ENCODE peak calls at places on chromosomes 5 and 9, in four cellular contexts. B is IMR-90, C is H1, D is mesendoderm. P is an unnamed sample.
A peak's percentile ranks its signal among the peaks of the same experiment; 100 is the strongest.

GRCh38 chr9:115786321-115786720 is 367.3 kb upstream of the PAPPA start:
- DNase-seq in B (peak; percentile 13), C (no peak), D (no peak), P (no peak)

GRCh38 chr9:89418112-89418872 is 79.6 kb downstream of the SEMA4D start:
- DNase-seq in B (no peak), C (no peak), D (no peak), P (no peak)

GRCh38 chr9:84481819-84482218 is 141.3 kb upstream of the SLC28A3 start:
- DNase-seq in B (no peak), C (no peak), D (no peak), P (no peak)

GRCh38 chr9:134734270-134734669 is 92.7 kb downstream of the COL5A1 start:
- DNase-seq in B (peak; percentile 62), C (no peak), D (no peak), P (no peak)

GRCh38 chr5:58751222-58751621 is 168.3 kb downstream of the RAB3C start:
- DNase-seq in B (peak; percentile 23), C (no peak), D (peak; percentile 50), P (no peak)

GRCh38 chr9:105039180-105039799 is 111.3 kb upstream of the ABCA1 start:
- DNase-seq in B (no peak), C (no peak), D (no peak), P (no peak)

GRCh38 chr5:37665889-37666288 is 174.0 kb downstream of the GDNF start:
- DNase-seq in B (no peak), C (no peak), D (no peak), P (no peak)

GRCh38 chr5:73858786-73859185 is 232.8 kb downstream of the ARHGEF28 start:
- DNase-seq in B (no peak), C (no peak), D (no peak), P (no peak)

GRCh38 chr5:177416334-177416733 is 7.0 kb upstream of the F12 start:
- DNase-seq in B (peak; percentile 35), C (no peak), D (no peak), P (no peak)

GRCh38 chr5:124738751-124739559 is 7.5 kb downstream of the ZNF608 start:
- DNase-seq in B (no peak), C (no peak), D (peak; percentile 100), P (peak; percentile 79)

GRCh38 chr5:108703313-108703712 is 44.4 kb upstream of the FER start:
- DNase-seq in B (no peak), C (no peak), D (peak; percentile 37), P (no peak)

GRCh38 chr9:7570107-7570720 is 229.4 kb downstream of the DMAC1 start:
- DNase-seq in B (peak; percentile 33), C (peak; percentile 76), D (peak; percentile 74), P (peak; percentile 65)

GRCh38 chr5:170159101-170159698 is 53.5 kb downstream of the FOXI1 start:
- DNase-seq in B (peak; percentile 54), C (no peak), D (no peak), P (no peak)

GRCh38 chr5:107523019-107523680 is 147.6 kb downstream of the EFNA5 start:
- DNase-seq in B (no peak), C (no peak), D (no peak), P (no peak)

GRCh38 chr9:114721491-114722362 is 39.7 kb upstream of the TEX48 start:
- DNase-seq in B (peak; percentile 44), C (no peak), D (no peak), P (no peak)

GRCh38 chr5:93303291-93303691 is 277.7 kb downstream of the NR2F1-AS1 start:
- DNase-seq in B (no peak), C (no peak), D (no peak), P (no peak)

GRCh38 chr5:180034564-180034963 is 37.0 kb downstream of the RNF130 start:
- DNase-seq in B (peak; percentile 63), C (no peak), D (no peak), P (no peak)

GRCh38 chr5:54874337-54875021 is 110.9 kb downstream of the ESM1 start:
- DNase-seq in B (peak; percentile 57), C (no peak), D (peak; percentile 57), P (no peak)

GRCh38 chr5:66828046-66828550 is 231.9 kb downstream of the MAST4 start:
- DNase-seq in B (no peak), C (peak; percentile 49), D (peak; percentile 69), P (peak; percentile 45)

GRCh38 chr9:133188006-133188842 is 20.8 kb downstream of the OBP2B start:
- DNase-seq in B (no peak), C (peak; percentile 66), D (peak; percentile 88), P (peak; percentile 86)

GRCh38 chr9:88726803-88727202 is 191.8 kb downstream of the NXNL2 start:
- DNase-seq in B (no peak), C (no peak), D (no peak), P (no peak)

GRCh38 chr5:72951850-72952468 is 3.9 kb upstream of the FCHO2 start:
- DNase-seq in B (peak; percentile 78), C (no peak), D (no peak), P (no peak)

GRCh38 chr5:90932052-90932699 is 373.6 kb downstream of the ADGRV1 start:
- DNase-seq in B (peak; percentile 70), C (no peak), D (peak; percentile 67), P (peak; percentile 51)

GRCh38 chr9:134403682-134404301 is 77.5 kb downstream of the RXRA start:
- DNase-seq in B (peak; percentile 87), C (no peak), D (no peak), P (no peak)

GRCh38 chr9:126534431-126535186 is 79.1 kb upstream of the LMX1B start:
- DNase-seq in B (no peak), C (no peak), D (peak; percentile 40), P (no peak)

GRCh38 chr5:137734962-137735530 is 843 bp downstream of the KLHL3 start:
- DNase-seq in B (peak; percentile 52), C (no peak), D (peak; percentile 69), P (peak; percentile 58)

GRCh38 chr5:163565931-163566608 is 60.7 kb downstream of the MAT2B start:
- DNase-seq in B (peak; percentile 36), C (peak; percentile 78), D (peak; percentile 52), P (peak; percentile 61)

GRCh38 chr5:2378976-2379375 is 372.5 kb downstream of the IRX2 start:
- DNase-seq in B (no peak), C (no peak), D (no peak), P (no peak)
- H3K56ac ChIP-seq in B (no peak overlapping the region), C (no peak overlapping the region), D (no peak overlapping the region), P (no peak overlapping the region)

GRCh38 chr9:127755558-127756060 is 20.5 kb upstream of the TOR2A start:
- DNase-seq in B (no peak), C (no peak), D (no peak), P (no peak)
- H3K4me1 ChIP-seq in B (no peaks in the 10 kb centered on the region), C (peaks cover 4% of the 10 kb centered on the region), D (no peaks in the 10 kb centered on the region), P (peaks cover 3% of the 10 kb centered on the region)

GRCh38 chr5:32679218-32679617 is 31.9 kb upstream of the NPR3 start:
- DNase-seq in B (peak; percentile 48), C (no peak), D (no peak), P (no peak)
- H4K5ac ChIP-seq in B (no peak overlapping the region), C (no peak overlapping the region), D (no peak overlapping the region), P (no peak overlapping the region)

GRCh38 chr9:118192807-118193206 is 488.6 kb downstream of the TLR4 start:
- DNase-seq in B (no peak), C (no peak), D (no peak), P (no peak)
- H3K56ac ChIP-seq in B (no peak overlapping the region), C (no peak overlapping the region), D (no peak overlapping the region), P (no peak overlapping the region)

DNA sequence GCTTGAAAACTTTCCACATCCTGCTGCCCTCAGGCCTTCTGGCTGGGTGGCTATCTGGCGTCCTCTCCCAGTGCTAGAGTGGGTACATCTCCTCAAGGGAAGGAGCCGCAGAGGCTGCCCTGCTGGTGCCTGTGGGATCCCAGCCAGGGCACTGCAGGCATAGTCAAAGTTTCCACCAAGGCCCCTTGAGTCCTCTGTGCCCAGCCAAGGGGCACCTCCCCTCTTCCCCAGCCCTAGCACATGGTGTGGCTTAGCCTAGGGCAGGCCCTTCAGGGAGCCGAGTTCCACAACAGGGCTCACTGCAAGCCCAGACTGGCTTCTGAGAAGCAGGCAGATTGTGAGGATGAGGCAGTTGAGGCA is 103.2 kb downstream of the RGS3 start:
- DNase-seq in B (no peak), C (no peak), D (no peak), P (no peak)
- H3K4me1 ChIP-seq in B (peaks cover 32% of the 10 kb centered on the region), C (peaks cover 23% of the 10 kb centered on the region), D (no peaks in the 10 kb centered on the region), P (peaks cover 2% of the 10 kb centered on the region)

DNA sequence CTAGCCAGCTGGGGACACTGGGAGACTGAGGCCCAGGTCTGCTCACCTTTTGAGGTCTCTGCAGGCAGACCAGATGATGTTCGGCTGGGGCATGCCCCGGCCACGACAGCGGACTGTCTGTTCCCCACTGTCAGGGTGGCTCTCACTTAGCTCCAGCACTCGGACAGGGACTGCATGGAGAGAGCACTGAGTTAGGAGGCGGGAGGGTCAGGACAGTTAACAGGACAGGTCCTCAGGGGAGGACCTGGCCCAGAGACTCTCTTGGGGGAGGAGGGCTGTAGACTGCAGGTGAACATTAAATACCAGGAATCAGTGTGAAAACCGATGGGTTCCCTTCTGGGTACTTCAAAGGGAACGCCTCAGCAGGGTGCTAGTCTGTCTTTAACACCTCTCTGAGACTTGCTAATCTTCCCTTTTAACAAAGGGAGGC is 25.1 kb downstream of the PDGFRB start:
- DNase-seq in B (no peak), C (no peak), D (peak; percentile 98), P (peak; percentile 81)
- H4K5ac ChIP-seq in B (no peak overlapping the region), C (no peak overlapping the region), D (no peak overlapping the region), P (no peak overlapping the region)

DNA sequence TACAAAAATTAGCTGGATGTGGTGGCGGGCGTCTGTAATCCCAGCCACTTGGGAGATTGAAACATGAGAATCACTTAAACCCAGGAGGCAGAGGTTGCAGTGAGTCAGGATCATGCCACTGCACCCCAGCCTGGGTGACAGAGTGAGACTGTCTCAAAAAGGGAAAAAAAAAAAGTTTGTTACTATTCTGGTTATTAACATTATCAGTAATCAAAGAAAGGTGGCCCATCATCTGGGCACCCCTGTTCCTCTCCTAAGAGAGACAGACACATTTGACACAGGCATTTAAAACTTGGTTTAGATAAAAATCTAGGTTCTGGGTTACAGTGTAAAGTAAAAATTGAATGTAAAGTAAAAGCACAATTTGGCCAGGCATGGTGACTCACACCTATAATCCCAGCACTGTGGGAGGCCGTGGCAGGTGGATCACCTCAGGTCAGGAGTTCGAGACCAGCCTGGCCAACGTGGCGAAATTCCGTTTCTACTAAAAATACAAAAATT is 16.9 kb upstream of the PHYHD1 start:
- DNase-seq in B (peak; percentile 40), C (no peak), D (no peak), P (no peak)
- H3K56ac ChIP-seq in B (no peak overlapping the region), C (no peak overlapping the region), D (no peak overlapping the region), P (no peak overlapping the region)

GRCh38 chr5:95859327-95860060 is 37.0 kb upstream of the GLRX start:
- DNase-seq in B (no peak), C (no peak), D (peak; percentile 53), P (no peak)
- H3K4me1 ChIP-seq in B (peaks cover 41% of the 10 kb centered on the region), C (no peaks in the 10 kb centered on the region), D (peaks cover 2% of the 10 kb centered on the region), P (peaks cover 4% of the 10 kb centered on the region)

GRCh38 chr5:67960939-67961338 is 254.6 kb upstream of the PIK3R1 start:
- DNase-seq in B (no peak), C (no peak), D (peak; percentile 82), P (no peak)
- H4K5ac ChIP-seq in B (no peak overlapping the region), C (no peak overlapping the region), D (no peak overlapping the region), P (no peak overlapping the region)